ENCODE peak calls at places on chromosomes 16 and 17, in four cellular contexts. J is NCI-H524, N is tibial artery, K is retina. P is an unnamed sample.
A peak's percentile ranks its signal among the peaks of the same experiment; 100 is the strongest.

GRCh38 chr17:28738680-28739384 is 5.0 kb upstream of the TRAF4 start:
- DNase-seq in J (no peak), K (no peak), N (no peak), P (no peak)

GRCh38 chr17:79065105-79065670 is 9.4 kb upstream of the ENGASE start:
- DNase-seq in K (no peak), N (no peak), J (peak; percentile 39), P (no peak)

GRCh38 chr16:57700801-57701551 is 6.4 kb downstream of the DRC7 start:
- DNase-seq in K (no peak), J (no peak), N (no peak), P (no peak)

GRCh38 chr16:24728891-24729242 is 584 bp upstream of the TNRC6A start:
- DNase-seq in J (no peak), K (no peak), N (no peak), P (no peak)

GRCh38 chr17:13931752-13932477 is 137.4 kb upstream of the COX10 start:
- DNase-seq in J (peak; percentile 43), N (peak; percentile 55), K (no peak), P (no peak)

GRCh38 chr16:75965504-75966374 is 239.4 kb upstream of the CPHXL start:
- DNase-seq in K (no peak), J (no peak), N (no peak), P (no peak)

GRCh38 chr16:48479955-48480354 is 94.7 kb upstream of the SIAH1 start:
- DNase-seq in J (no peak), K (no peak), N (no peak), P (no peak)

GRCh38 chr16:75922250-75922649 is 196.0 kb upstream of the CPHXL start:
- DNase-seq in J (no peak), K (no peak), N (no peak), P (no peak)

GRCh38 chr16:87416826-87417471 is 24.8 kb downstream of the MAP1LC3B start:
- DNase-seq in J (no peak), K (no peak), N (peak; percentile 64), P (no peak)

GRCh38 chr17:64256913-64257807 is 5.9 kb downstream of the TEX2 start:
- DNase-seq in K (no peak), J (no peak), N (no peak), P (no peak)

GRCh38 chr17:62807812-62808575 is at the start of gene MARCHF10:
- DNase-seq in K (no peak), N (no peak), J (peak; percentile 59), P (peak; percentile 45)

GRCh38 chr17:10673318-10673717 is 16.2 kb upstream of the MYH3 start:
- DNase-seq in J (no peak), N (no peak), K (no peak), P (no peak)

GRCh38 chr16:47465919-47466630 is 4.9 kb downstream of the PHKB start:
- DNase-seq in K (no peak), N (no peak), J (no peak), P (no peak)

GRCh38 chr16:3773663-3774062 is 56.3 kb upstream of the TRAP1 start:
- DNase-seq in J (no peak), N (no peak), K (no peak), P (no peak)

GRCh38 chr16:88868974-88869672 is 2.7 kb upstream of the PABPN1L start:
- DNase-seq in N (no peak), K (no peak), J (peak; percentile 89), P (no peak)

GRCh38 chr17:36937001-36937960 is at the start of gene LHX1:
- DNase-seq in J (no peak), N (no peak), K (peak; percentile 71), P (no peak)